ENCODE peak calls at places on chromosomes 6 and 20, in ten cellular contexts. O, R, V, Z, N, F, S, A, P and G are unnamed samples.

GRCh38 chr20:8777866-8778265 is 291.0 kb upstream of the PLCB4 start:
- DNase-seq in O (no peak), R (no peak), V (no peak), Z (no peak), N (no peak), F (no peak), S (no peak), A (no peak), P (no peak), G (no peak)

GRCh38 chr6:105603779-105604592 is 201.1 kb upstream of the PREP start:
- DNase-seq in O (no peak), R (no peak), V (no peak), Z (no peak), N (no peak), F (no peak), S (peak; percentile 24), A (no peak), P (no peak), G (no peak)

GRCh38 chr6:148140772-148141557 is 201.7 kb upstream of the SASH1 start:
- DNase-seq in O (no peak), R (peak; percentile 13), V (no peak), Z (no peak), N (no peak), F (no peak), S (no peak), A (no peak), P (no peak), G (no peak)

GRCh38 chr6:89239338-89239737 is 22.2 kb upstream of the GABRR1 start:
- DNase-seq in O (no peak), R (no peak), V (no peak), Z (no peak), N (no peak), F (no peak), S (peak; percentile 22), A (peak; percentile 78), P (no peak), G (no peak)

GRCh38 chr6:125957845-125958244 is 1.3 kb downstream of the HINT3 start:
- DNase-seq in O (no peak), R (peak; percentile 64), V (no peak), Z (no peak), N (peak; percentile 35), F (no peak), S (peak; percentile 24), A (no peak), P (no peak), G (peak; percentile 62)

GRCh38 chr6:9405369-9405768 is 970.0 kb upstream of the SLC35B3 start:
- DNase-seq in O (no peak), R (no peak), V (no peak), Z (no peak), N (peak; percentile 63), F (no peak), S (no peak), A (no peak), P (no peak), G (no peak)

GRCh38 chr20:41082306-41082705 is 53.7 kb downstream of the TOP1 start:
- DNase-seq in O (no peak), R (no peak), V (no peak), Z (no peak), N (no peak), F (no peak), S (no peak), A (no peak), P (no peak), G (no peak)

GRCh38 chr20:23419995-23420901 is 1.0 kb downstream of the NAPB start:
- DNase-seq in O (peak; percentile 45), R (peak; percentile 62), V (peak; percentile 73), Z (peak; percentile 65), N (peak; percentile 18), F (no peak), S (peak; percentile 57), A (peak; percentile 49), P (peak; percentile 78), G (no peak)

GRCh38 chr20:25623225-25623735 is 534 bp downstream of the NANP start:
- DNase-seq in O (peak; percentile 51), R (peak; percentile 64), V (peak; percentile 65), Z (peak; percentile 62), N (no peak), F (no peak), S (peak; percentile 51), A (peak; percentile 70), P (peak; percentile 64), G (peak; percentile 8)

GRCh38 chr6:129498950-129499870 is 210.8 kb downstream of the ARHGAP18 start:
- DNase-seq in O (peak; percentile 61), R (peak; percentile 58), V (no peak), Z (peak; percentile 50), N (no peak), F (no peak), S (no peak), A (peak; percentile 54), P (no peak), G (peak; percentile 31)

GRCh38 chr6:138162104-138162946 is 586 bp downstream of the ARFGEF3 start:
- DNase-seq in O (peak; percentile 21), R (no peak), V (peak; percentile 54), Z (peak; percentile 50), N (no peak), F (no peak), S (peak; percentile 18), A (peak; percentile 73), P (peak; percentile 50), G (no peak)

GRCh38 chr20:35226775-35227681 is 538 bp downstream of the MMP24 start:
- DNase-seq in O (peak; percentile 89), R (peak; percentile 35), V (no peak), Z (peak; percentile 64), N (no peak), F (no peak), S (peak; percentile 14), A (peak; percentile 91), P (peak; percentile 58), G (no peak)
- H3K4me3 ChIP-seq in O (no peak overlapping the region), R (no peak overlapping the region), V (no peak overlapping the region), Z (peak overlapping the region; percentile 80), N (peak overlapping the region; percentile 25), F (peak overlapping the region; percentile 62), S (peak overlapping the region; percentile 27), A (peak overlapping the region; percentile 68), P (peak overlapping the region; percentile 27), G (no peak overlapping the region)

DNA sequence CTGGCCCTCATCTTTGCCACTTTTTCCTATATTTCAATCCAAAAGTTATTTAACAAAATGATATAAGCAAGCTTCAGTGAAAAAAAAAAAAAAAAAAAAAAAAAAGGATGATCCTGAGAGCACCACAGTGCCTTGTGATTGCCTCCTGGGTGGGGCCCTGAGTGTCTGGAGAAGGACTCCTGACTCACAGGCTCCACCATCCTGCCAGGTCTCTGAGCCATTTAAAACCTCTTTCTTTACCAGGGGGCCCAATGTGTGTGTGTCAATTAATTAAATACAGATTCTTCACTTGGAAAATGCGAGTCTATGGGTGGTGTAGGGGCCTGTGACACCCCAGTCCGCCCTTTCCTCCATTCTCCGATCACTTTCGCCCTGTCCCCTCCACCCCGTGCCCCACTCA is 105.2 kb downstream of the SMOC2 start:
- DNase-seq in O (no peak), R (no peak), V (no peak), Z (peak; percentile 53), N (no peak), F (no peak), S (no peak), A (no peak), P (no peak), G (peak; percentile 58)
- H3K27me3 ChIP-seq in O (no peaks in the 10 kb centered on the region), R (peaks cover 53% of the 10 kb centered on the region), V (no peaks in the 10 kb centered on the region), Z (no peaks in the 10 kb centered on the region), N (no peaks in the 10 kb centered on the region), F (no peaks in the 10 kb centered on the region), S (no peaks in the 10 kb centered on the region), A (no peaks in the 10 kb centered on the region), P (no peaks in the 10 kb centered on the region), G (no peaks in the 10 kb centered on the region)

DNA sequence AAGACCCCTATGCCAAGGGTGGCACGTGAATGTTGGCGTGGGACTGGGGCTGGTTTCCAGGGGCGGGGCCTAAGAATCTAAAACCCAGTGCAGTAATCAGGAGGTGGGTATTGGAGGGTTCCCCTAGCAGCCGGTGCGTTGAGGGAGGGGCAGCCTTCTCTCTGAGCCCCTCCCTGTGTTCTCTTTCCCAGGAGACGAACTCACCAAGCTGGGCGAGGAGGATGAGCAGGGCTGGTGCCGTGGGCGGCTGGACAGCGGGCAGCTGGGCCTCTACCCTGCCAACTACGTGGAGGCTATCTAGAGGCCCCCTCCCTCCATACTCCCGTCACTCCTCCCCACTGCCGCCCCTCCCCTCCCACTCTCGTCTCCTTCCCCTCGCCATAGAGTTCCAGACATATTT is 23.9 kb downstream of the SPDEF start:
- DNase-seq in O (no peak), R (no peak), V (peak; percentile 33), Z (no peak), N (no peak), F (no peak), S (no peak), A (no peak), P (no peak), G (no peak)
- H3K4me3 ChIP-seq in O (no peak overlapping the region), R (no peak overlapping the region), V (no peak overlapping the region), Z (no peak overlapping the region), N (peak overlapping the region; percentile 23), F (peak overlapping the region; percentile 29), S (no peak overlapping the region), A (no peak overlapping the region), P (no peak overlapping the region), G (no peak overlapping the region)

GRCh38 chr20:63295846-63296245 is 2.9 kb downstream of the COL20A1 start:
- DNase-seq in O (no peak), R (no peak), V (peak; percentile 49), Z (no peak), N (no peak), F (no peak), S (no peak), A (no peak), P (no peak), G (no peak)

GRCh38 chr20:63294536-63294900 is 1.5 kb downstream of the COL20A1 start:
- DNase-seq in O (no peak), R (no peak), V (peak; percentile 57), Z (no peak), N (no peak), F (no peak), S (no peak), A (no peak), P (no peak), G (no peak)

GRCh38 chr20:63295422-63295821 is 2.4 kb downstream of the COL20A1 start:
- DNase-seq in O (no peak), R (no peak), V (peak; percentile 38), Z (no peak), N (no peak), F (no peak), S (no peak), A (peak; percentile 56), P (no peak), G (no peak)

GRCh38 chr20:63293866-63294535 is 1.0 kb downstream of the COL20A1 start:
- DNase-seq in O (no peak), R (no peak), V (no peak), Z (peak; percentile 32), N (no peak), F (no peak), S (no peak), A (no peak), P (no peak), G (no peak)

DNA sequence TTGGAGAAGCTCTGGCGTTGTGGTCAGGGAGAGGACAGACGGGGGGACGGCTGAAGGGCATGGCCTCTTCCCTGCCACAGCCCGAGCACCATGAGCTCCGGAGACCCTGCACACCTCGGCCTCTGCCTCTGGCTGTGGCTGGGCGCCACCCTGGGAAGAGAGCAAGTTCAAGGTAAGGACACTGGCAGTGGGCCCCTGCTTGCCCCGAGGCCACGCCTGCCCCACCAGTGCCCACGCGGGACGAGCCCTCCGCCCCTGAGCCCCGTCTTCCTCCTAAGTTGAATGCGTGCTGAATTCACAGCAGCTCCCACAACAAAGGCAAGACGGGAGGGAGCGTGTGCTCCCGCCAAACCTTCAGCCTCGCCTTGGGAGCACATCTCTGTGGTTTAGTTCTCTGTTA is 2.0 kb downstream of the COL20A1 start:
- DNase-seq in O (no peak), R (no peak), V (peak; percentile 47), Z (no peak), N (no peak), F (no peak), S (no peak), A (no peak), P (no peak), G (no peak)
- H3K27me3 ChIP-seq in O (peaks cover 46% of the 10 kb centered on the region), R (peaks cover 74% of the 10 kb centered on the region), V (peaks cover 64% of the 10 kb centered on the region), Z (no peaks in the 10 kb centered on the region), N (peaks cover 39% of the 10 kb centered on the region), F (peaks cover 21% of the 10 kb centered on the region), S (peaks cover 70% of the 10 kb centered on the region), A (no peaks in the 10 kb centered on the region), P (peaks cover 52% of the 10 kb centered on the region), G (peaks cover 70% of the 10 kb centered on the region)